ENCODE peak calls at places on chromosomes 11 and 22, in seven cellular contexts. V is dorsolateral prefrontal cortex, O is IMR-90, H is heart left ventricle, P is RWPE1, I is SK-N-SH, Y is esophagus squamous epithelium. D is an unnamed sample.

GRCh38 chr11:113519989-113520613 is 44.9 kb upstream of the DRD2 start:
- DNase-seq in V (no peak), O (no peak), H (no peak), P (no peak), I (no peak), Y (no peak), D (no peak)

GRCh38 chr22:49307071-49307830 is 520.4 kb downstream of the BRD1 start:
- DNase-seq in V (no peak), O (no peak), H (no peak), P (no peak), I (no peak), Y (no peak), D (no peak)

GRCh38 chr11:101436511-101437142 is 147.2 kb downstream of the TRPC6 start:
- DNase-seq in V (no peak), O (peak), H (peak), P (peak), I (peak), Y (no peak), D (peak)

GRCh38 chr11:123478352-123478986 is 48.4 kb downstream of the GRAMD1B start:
- DNase-seq in V (peak), O (peak), H (peak), P (peak), I (peak), Y (no peak), D (no peak)

GRCh38 chr11:44894217-44894617 is 56.5 kb downstream of the TP53I11 start:
- DNase-seq in V (peak), O (peak), H (peak), P (peak), I (peak), Y (no peak), D (peak)

GRCh38 chr11:36793542-36793926 is 195.5 kb upstream of the RAG2 start:
- DNase-seq in V (no peak), O (no peak), H (no peak), P (no peak), I (peak), Y (no peak), D (no peak)

GRCh38 chr11:8962827-8963226 is 1.4 kb downstream of the TMEM9B start:
- DNase-seq in V (no peak), O (no peak), H (no peak), P (no peak), I (no peak), Y (no peak), D (no peak)

GRCh38 chr11:110086892-110087309 is 6.3 kb upstream of the ZC3H12C start:
- DNase-seq in V (no peak), O (peak), H (no peak), P (peak), I (no peak), Y (no peak), D (no peak)

GRCh38 chr22:50641696-50642607 is 14.0 kb upstream of the ARSA start:
- DNase-seq in V (no peak), O (peak), H (no peak), P (no peak), I (no peak), Y (no peak), D (no peak)

GRCh38 chr11:35618497-35619029 is 303 bp downstream of the FJX1 start:
- DNase-seq in V (peak), O (peak), H (peak), P (peak), I (peak), Y (no peak), D (peak)

GRCh38 chr11:120324932-120325810 is at the start of gene TLCD5:
- DNase-seq in V (peak), O (peak), H (peak), P (no peak), I (peak), Y (no peak), D (peak)

GRCh38 chr11:131467645-131468270 is 97.3 kb downstream of the NTM start:
- DNase-seq in V (no peak), O (no peak), H (no peak), P (no peak), I (no peak), Y (no peak), D (no peak)

GRCh38 chr11:19844806-19845205 is 132.2 kb downstream of the NAV2 start:
- DNase-seq in V (no peak), O (no peak), H (no peak), P (no peak), I (no peak), Y (no peak), D (no peak)

GRCh38 chr11:18705651-18706281 is 7.2 kb downstream of the TMEM86A start:
- DNase-seq in V (no peak), O (no peak), H (no peak), P (no peak), I (peak), Y (no peak), D (no peak)

GRCh38 chr11:85685131-85685819 is 720 bp downstream of the CCDC89 start:
- DNase-seq in V (peak), O (peak), H (peak), P (no peak), I (peak), Y (no peak), D (no peak)

GRCh38 chr11:603154-603553 is 12.6 kb downstream of the IRF7 start:
- DNase-seq in V (no peak), O (no peak), H (no peak), P (no peak), I (no peak), Y (no peak), D (no peak)

GRCh38 chr11:78350101-78350645 is 67.4 kb downstream of the GAB2 start:
- DNase-seq in V (no peak), O (peak), H (peak), P (no peak), I (no peak), Y (no peak), D (no peak)

GRCh38 chr11:15674756-15675155 is 560.0 kb downstream of the INSC start:
- DNase-seq in V (no peak), O (no peak), H (no peak), P (no peak), I (no peak), Y (no peak), D (no peak)

GRCh38 chr11:11510939-11511338 is 110.9 kb downstream of the GALNT18 start:
- DNase-seq in V (peak), O (peak), H (peak), P (no peak), I (no peak), Y (no peak), D (no peak)

GRCh38 chr11:68302256-68303054 is 9.9 kb upstream of the LRP5 start:
- DNase-seq in V (no peak), O (peak), H (no peak), P (peak), I (peak), Y (no peak), D (no peak)

DNA sequence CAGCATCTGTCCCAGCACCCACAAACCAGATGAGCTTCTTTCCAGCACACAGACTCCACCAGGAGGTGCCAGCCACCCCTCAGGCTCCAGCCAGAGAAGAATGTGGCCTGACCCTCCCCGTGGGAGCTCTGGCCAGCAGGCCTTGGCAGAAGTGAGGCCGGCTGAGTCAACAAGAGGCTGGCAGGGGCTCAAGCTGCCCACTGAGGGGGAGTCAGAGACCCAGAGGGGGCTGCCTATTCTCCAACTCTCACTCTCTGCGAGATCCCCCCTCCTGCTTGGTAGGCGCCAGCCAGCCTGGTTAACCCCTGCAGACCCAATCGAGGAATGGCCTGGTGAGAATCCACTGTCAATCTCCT is 10.6 kb upstream of the CDC42EP1 start:
- DNase-seq in V (no peak), O (peak), H (peak), P (no peak), I (peak), Y (no peak), D (no peak)
- TF ChIP-seq CTCF in V (peak), O (peak), H (peak), P (no peak), I (peak), Y (peak), D (no peak)

GRCh38 chr11:57482782-57483569 is 22.6 kb downstream of the RTN4RL2 start:
- DNase-seq in V (no peak), O (peak), H (no peak), P (peak), I (peak), Y (no peak), D (peak)
- TF ChIP-seq CTCF in V (peak), O (peak), H (peak), P (peak), I (peak), Y (peak), D (peak)

GRCh38 chr11:72705442-72706365 is 31.5 kb upstream of the PDE2A start:
- DNase-seq in V (no peak), O (no peak), H (no peak), P (no peak), I (no peak), Y (no peak), D (no peak)

GRCh38 chr11:72702842-72703241 is 28.6 kb upstream of the PDE2A start:
- DNase-seq in V (no peak), O (no peak), H (no peak), P (no peak), I (no peak), Y (no peak), D (no peak)

GRCh38 chr11:72703281-72704008 is 29.2 kb upstream of the PDE2A start:
- DNase-seq in V (no peak), O (peak), H (peak), P (no peak), I (no peak), Y (no peak), D (no peak)

GRCh38 chr11:72704783-72705287 is 30.6 kb upstream of the PDE2A start:
- DNase-seq in V (no peak), O (no peak), H (no peak), P (no peak), I (no peak), Y (no peak), D (no peak)

GRCh38 chr11:72704028-72704782 is 30.0 kb upstream of the PDE2A start:
- DNase-seq in V (no peak), O (no peak), H (no peak), P (no peak), I (no peak), Y (no peak), D (no peak)
- TF ChIP-seq CTCF in V (no peak), O (peak), H (no peak), P (no peak), I (peak), Y (no peak), D (no peak)

DNA sequence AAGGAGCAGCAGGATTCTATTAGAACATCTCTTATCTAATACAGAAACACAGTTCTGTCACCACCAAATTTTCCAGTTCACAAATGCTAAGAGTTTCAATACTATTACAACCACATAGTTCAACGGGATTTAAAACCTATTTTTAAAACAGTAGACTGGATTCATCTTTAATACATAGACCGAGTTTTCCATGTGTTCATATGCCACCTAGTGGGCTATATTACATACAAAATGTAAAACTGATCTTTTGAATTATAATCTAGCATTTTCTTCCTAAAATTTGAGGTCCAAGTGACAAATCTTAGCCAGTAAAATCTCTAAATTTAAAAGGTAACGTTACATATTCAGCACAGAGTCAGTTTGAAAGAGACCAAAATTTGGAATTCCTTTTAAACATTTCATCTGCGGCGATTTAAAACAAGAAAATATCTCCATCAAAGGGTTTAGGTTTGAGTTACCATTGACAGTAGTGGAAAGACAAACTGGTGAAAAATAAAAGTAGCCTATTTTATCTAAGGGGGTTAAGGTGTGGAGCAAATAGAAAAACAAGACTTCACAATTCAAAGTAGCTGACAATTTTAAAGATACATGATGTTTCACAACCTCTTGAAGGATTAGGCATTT is 269.3 kb upstream of the MPPED2 start:
- DNase-seq in V (no peak), O (peak), H (no peak), P (peak), I (peak), Y (no peak), D (peak)
- TF ChIP-seq CTCF in V (peak), O (peak), H (peak), P (peak), I (peak), Y (peak), D (no peak)

DNA sequence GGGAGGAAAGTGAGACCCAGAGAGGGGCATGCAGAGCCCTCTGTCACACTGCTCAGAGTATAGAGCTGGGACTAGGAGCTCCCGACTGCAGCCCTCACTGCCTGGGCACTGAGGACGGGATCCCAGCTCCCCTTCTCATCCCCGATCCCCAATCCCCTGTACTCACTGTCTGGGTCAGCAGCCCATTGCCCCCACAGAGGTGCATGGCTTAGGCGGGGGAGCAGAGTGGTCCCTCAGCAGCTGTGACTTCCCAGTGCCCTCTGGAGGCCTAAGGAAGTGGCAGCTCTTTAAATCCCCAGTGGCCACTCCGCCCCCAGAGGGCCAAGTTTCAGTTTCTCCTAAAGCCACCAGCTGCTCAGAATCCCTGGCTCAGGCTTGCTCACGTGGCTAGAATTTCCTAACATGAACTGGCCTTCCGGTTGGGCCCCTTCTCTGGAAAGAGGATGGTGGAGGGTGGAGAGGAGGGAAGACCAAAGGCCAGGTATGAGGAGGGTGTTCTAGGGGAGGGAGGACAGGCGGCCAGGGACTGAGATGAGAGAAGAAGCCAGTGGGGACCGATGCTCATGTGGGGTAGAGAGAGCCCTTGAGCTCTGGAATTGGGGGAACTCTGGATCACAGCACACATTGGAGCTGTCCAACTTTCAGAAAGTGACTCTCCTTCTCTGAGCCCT is at the start of gene BATF2:
- DNase-seq in V (no peak), O (peak), H (peak), P (peak), I (peak), Y (no peak), D (peak)
- TF ChIP-seq CTCF in V (peak), O (peak), H (peak), P (no peak), I (peak), Y (peak), D (peak)

DNA sequence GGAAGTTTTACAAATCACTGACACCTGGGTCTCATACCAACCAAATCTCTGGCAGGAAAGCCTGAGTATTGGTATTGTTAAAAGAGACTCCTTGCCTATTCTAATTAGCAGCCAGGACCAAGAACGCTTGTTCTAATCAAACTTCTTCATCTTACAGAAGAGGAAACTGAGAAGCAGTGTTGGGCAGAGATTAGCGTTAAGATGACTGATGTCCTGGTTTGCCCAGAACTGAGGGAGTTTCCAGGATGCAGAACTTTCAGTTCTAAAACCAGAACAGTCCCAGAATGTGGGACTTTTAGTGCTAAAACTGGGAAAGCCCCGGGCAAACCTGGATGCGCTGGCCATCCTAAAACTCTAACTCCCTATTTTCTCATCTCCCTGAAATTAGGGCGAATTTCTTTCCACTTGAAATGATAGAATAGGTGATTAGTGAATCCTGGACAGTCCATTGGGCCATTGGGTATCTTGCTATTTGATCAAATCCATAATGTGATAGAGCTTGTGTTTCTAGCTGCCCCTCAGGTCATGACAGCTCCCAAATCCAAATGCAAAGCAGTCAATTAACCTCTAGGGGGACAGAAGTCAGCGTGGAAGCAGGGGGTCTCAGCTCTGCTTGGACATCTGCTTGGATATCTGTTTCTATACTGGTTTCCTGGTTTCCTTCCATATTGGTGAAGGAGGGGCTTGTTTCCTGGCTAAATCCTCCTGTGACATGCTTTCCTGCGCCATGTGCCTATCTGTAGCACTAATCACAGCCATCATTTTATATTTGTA is 16.0 kb upstream of the TMPRSS13 start:
- DNase-seq in V (no peak), O (no peak), H (no peak), P (no peak), I (peak), Y (no peak), D (no peak)
- TF ChIP-seq CTCF in V (no peak), O (no peak), H (no peak), P (no peak), I (no peak), Y (no peak), D (no peak)

DNA sequence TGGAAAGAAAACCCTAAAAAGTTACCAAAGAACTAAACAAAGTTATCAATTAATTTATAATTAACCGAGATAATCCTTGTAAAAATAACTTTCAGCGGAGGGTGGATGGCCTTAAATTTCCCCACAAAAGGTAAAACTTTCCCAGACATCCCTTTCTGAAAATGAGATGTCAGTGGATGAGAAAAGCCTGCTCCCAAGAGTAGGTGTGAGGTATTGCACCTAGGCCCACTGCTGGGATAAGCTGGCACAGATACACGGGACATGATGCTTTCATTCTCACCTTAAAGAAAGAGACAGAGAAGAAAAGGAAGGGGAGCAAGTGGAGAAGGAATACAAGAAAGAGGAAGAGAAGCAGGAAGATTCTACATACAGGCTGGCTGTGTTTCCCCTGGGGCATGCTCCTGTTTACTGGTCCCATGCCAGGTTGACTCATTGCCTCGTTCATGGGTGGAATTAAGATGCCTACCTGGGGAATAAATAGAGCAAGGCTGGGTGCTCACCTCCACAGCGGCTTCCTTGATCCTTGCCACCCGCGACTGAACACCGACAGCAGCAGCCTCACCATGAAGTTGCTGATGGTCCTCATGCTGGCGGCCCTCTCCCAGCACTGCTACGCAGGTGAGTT is at the start of gene SCGB2A2:
- DNase-seq in V (no peak), O (no peak), H (no peak), P (peak), I (no peak), Y (no peak), D (no peak)
- TF ChIP-seq CTCF in V (no peak), O (no peak), H (no peak), P (no peak), I (peak), Y (peak), D (no peak)

DNA sequence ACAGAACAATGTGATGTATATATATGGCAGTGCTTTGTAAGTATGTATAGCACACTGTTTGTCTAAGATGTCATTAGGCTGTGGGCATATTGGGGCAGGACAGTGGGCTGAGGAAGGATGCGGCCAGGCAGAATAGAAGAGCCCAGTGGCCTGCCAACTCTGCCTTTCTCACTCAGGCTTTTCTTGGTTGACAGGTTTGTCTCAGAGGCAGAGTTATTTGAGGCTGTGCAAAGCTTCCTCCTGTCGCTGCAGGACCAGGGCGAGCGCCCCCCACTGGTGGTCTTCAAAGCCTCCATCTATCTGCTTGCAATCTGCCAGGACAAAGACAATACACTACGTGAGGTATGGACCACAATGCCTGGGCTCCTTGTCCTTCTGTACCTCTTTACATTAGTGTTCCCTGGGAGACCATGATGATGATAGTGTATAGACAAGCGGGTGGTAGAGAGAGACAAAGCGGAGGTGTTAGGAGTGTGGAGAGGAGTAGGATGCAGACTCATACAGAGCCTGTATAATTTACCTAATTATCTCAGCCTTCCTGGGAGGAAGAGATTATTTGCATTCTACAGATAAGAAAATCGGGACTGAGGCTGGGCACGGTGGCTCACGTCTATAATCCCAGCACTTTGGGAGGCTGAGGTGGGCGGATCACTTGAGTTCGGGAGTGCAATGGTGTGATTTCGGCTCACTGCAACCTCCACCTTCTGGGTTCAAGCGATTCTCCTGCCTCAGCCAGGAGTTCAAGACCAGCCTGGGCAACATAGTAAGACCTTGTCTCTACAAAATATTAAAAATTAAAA is 37.3 kb upstream of the CCDC134 start:
- DNase-seq in V (no peak), O (no peak), H (no peak), P (no peak), I (no peak), Y (no peak), D (peak)
- TF ChIP-seq CTCF in V (peak), O (peak), H (peak), P (no peak), I (peak), Y (peak), D (peak)

DNA sequence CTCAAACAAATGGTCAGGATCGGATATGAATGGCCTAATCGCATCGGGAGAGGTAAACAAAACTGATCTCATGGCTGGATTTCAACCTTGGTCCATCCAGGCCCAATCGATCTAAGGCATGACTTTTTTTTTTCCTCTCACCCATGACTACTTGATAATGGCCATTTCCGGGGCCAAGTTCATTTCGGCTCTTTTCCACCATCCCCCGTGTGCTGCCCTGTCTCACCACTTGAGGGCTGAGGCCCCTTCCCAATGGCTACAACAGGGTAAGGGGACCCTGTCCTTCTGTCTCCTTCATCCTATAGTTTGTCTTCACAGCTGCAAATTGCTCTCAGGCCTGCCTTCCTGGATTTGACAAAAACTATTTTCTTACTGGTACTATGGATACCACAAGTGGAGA is 26.7 kb downstream of the GRAP2 start:
- DNase-seq in V (no peak), O (no peak), H (no peak), P (no peak), I (no peak), Y (no peak), D (no peak)
- TF ChIP-seq CTCF in V (no peak), O (no peak), H (no peak), P (no peak), I (no peak), Y (no peak), D (no peak)